ENCODE peak calls at places on chromosome 19, in four cellular contexts. F is mammary epithelial cell, D is fibroblast of pulmonary artery, L is fibroblast of villous mesenchyme. C is an unnamed sample.

GRCh38 chr19:31223805-31224534 is 125.3 kb downstream of the TSHZ3 start:
- DNase-seq in D (peak), F (no peak), L (peak), C (no peak)

GRCh38 chr19:42577016-42577415 is 17.7 kb downstream of the CEACAM8 start:
- DNase-seq in D (no peak), L (no peak), F (no peak), C (peak)

GRCh38 chr19:18122860-18123795 is 25.6 kb downstream of the MAST3 start:
- DNase-seq in D (no peak), F (no peak), L (no peak), C (no peak)

GRCh38 chr19:1929051-1929742 is 11.8 kb upstream of the CSNK1G2 start:
- DNase-seq in L (peak), F (peak), D (peak), C (peak)

GRCh38 chr19:15149704-15150103 is 42.5 kb downstream of the SYDE1 start:
- DNase-seq in F (no peak), L (no peak), D (no peak), C (no peak)

GRCh38 chr19:58397533-58398037 is 2.1 kb downstream of the RNF225 start:
- DNase-seq in L (no peak), F (no peak), D (no peak), C (no peak)

GRCh38 chr19:49638360-49638759 is 1.6 kb downstream of the RRAS start:
- DNase-seq in L (peak), F (no peak), D (peak), C (no peak)

GRCh38 chr19:28504139-28504538 is 708.8 kb downstream of the UQCRFS1 start:
- DNase-seq in D (no peak), L (no peak), F (no peak), C (no peak)

GRCh38 chr19:43765109-43765876 is 10.5 kb upstream of the SMG9 start:
- DNase-seq in D (peak), F (peak), L (peak), C (peak)

GRCh38 chr19:3655402-3656072 is 28.9 kb upstream of the CACTIN start:
- DNase-seq in L (peak), D (peak), F (peak), C (peak)